ENCODE peak calls at places on chromosome 18, in seven cellular contexts. V is endothelial cell, L is psoas muscle, O is endodermal cell, R is neural progenitor cell, Y is heart left ventricle, U is brain microvascular endothelial cell. B is an unnamed sample.

GRCh38 chr18:33833847-33834246 is 255.8 kb downstream of the ASXL3 start:
- DNase-seq in Y (no peak), U (no peak), O (no peak), V (no peak), L (no peak), R (no peak), B (no peak)

GRCh38 chr18:37452697-37453385 is 112.8 kb downstream of the CELF4 start:
- DNase-seq in U (no peak), R (no peak), L (no peak), Y (no peak), V (no peak), O (no peak), B (no peak)

GRCh38 chr18:48528861-48529260 is 10.0 kb upstream of the CTIF start:
- DNase-seq in Y (no peak), R (no peak), V (no peak), U (no peak), L (no peak), O (no peak), B (no peak)

GRCh38 chr18:62957885-62958472 is 242.6 kb downstream of the PHLPP1 start:
- DNase-seq in U (peak), L (no peak), O (peak), V (peak), Y (peak), R (peak), B (no peak)

GRCh38 chr18:53664575-53664974 is 559.9 kb downstream of the MBD2 start:
- DNase-seq in V (no peak), O (no peak), U (no peak), L (no peak), Y (no peak), R (no peak), B (no peak)

GRCh38 chr18:21741511-21742322 is 1.1 kb downstream of the MIB1 start:
- DNase-seq in R (no peak), Y (peak), U (no peak), V (peak), L (peak), O (peak), B (no peak)

GRCh38 chr18:48027401-48027931 is 97.0 kb upstream of the SMAD2 start:
- DNase-seq in O (no peak), Y (no peak), V (peak), U (no peak), R (no peak), L (peak), B (no peak)

GRCh38 chr18:40917096-40917495 is 1037.9 kb upstream of the PIK3C3 start:
- DNase-seq in L (no peak), O (no peak), V (no peak), R (no peak), Y (no peak), U (no peak), B (no peak)

GRCh38 chr18:69963196-69963595 is 15.5 kb upstream of the CD226 start:
- DNase-seq in O (no peak), R (no peak), U (no peak), V (no peak), Y (no peak), L (no peak), B (no peak)

GRCh38 chr18:27824841-27825720 is 351.8 kb downstream of the CDH2 start:
- DNase-seq in R (peak), U (no peak), Y (no peak), V (no peak), O (no peak), L (no peak), B (no peak)

GRCh38 chr18:63994783-63995399 is 25.0 kb downstream of the SERPINB8 start:
- DNase-seq in O (peak), U (peak), R (peak), V (peak), Y (no peak), L (no peak), B (no peak)

GRCh38 chr18:59021500-59021899 is 118.2 kb upstream of the SEC11C start:
- DNase-seq in R (no peak), Y (no peak), O (no peak), U (no peak), V (no peak), L (peak), B (no peak)
- TF ChIP-seq CTCF in R (no peak), Y (no peak), O (no peak), U (no peak), V (no peak), L (no peak), B (no peak)

DNA sequence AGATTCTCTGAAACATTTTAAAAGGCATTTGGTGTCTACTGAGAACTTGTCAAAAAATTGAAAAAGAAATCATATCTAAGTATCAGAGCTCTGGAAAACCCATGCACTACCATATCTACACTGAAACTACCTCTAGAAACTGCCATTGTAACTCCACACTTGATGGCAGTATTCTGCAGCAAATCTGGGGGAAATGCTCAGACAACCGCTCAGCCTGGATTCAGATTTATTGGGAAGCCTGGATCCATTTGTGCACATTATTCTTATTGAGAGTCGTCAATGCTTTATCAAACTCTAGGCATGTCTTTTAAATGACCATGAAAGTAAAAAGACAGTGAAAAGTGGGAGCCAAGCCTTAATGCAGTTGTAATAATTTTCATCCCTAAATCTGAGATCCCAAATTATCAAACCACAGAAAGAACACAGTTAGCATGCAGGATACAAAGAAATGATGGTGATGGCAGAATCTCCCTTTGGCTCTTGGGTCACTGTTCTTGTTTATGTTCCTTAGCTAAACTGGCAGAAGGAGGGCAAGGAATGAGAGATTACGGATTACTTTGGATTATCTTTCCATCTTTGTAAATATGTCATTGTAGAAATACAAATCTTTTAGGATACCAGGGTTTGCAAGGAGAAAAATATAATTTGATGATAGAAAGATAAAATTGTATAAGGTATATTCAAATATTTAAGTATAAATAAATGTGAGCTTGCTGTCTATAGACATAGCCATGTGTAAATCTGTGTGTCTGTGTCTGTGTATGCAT is 512.1 kb upstream of the SYT4 start:
- DNase-seq in U (peak), O (no peak), L (no peak), Y (no peak), R (peak), V (no peak), B (no peak)
- TF ChIP-seq CTCF in U (peak), O (peak), L (peak), Y (no peak), R (peak), V (no peak), B (no peak)

GRCh38 chr18:22883827-22884226 is 49.3 kb upstream of the RBBP8 start:
- DNase-seq in L (no peak), V (no peak), U (no peak), Y (no peak), O (no peak), R (no peak), B (no peak)

GRCh38 chr18:22879279-22879678 is 53.8 kb upstream of the RBBP8 start:
- DNase-seq in O (no peak), R (no peak), U (no peak), V (no peak), Y (no peak), L (no peak), B (no peak)

GRCh38 chr18:22882084-22882483 is 51.0 kb upstream of the RBBP8 start:
- DNase-seq in O (no peak), U (no peak), V (no peak), L (no peak), R (no peak), Y (no peak), B (no peak)

DNA sequence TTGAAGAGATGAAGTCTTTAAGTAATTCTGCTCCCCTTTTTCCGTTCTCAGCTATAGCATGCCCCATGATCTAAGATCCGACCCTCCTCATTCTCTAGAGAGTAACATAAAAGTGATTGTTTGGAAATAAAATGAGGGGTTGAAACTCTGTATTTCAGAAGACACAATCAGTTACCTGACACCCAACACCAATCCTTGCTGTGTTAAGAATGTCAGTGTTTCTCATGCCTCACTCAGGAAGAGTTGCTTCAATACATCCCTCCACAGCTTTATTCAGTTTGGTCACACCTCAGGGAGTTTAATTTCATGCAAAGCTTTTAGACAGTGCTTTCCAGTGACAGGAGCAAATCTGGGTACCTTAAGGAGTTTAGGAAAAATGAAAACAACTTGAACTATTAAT is 49.9 kb upstream of the RBBP8 start:
- DNase-seq in O (no peak), Y (no peak), R (peak), V (no peak), U (no peak), L (no peak), B (no peak)
- TF ChIP-seq CTCF in O (no peak), Y (no peak), R (no peak), V (no peak), U (no peak), L (no peak), B (no peak)

GRCh38 chr18:45851196-45851925 is 25.9 kb downstream of the SIGLEC15 start:
- DNase-seq in U (no peak), O (no peak), V (no peak), R (no peak), Y (no peak), L (no peak), B (no peak)

GRCh38 chr18:45849529-45849928 is 24.1 kb downstream of the SIGLEC15 start:
- DNase-seq in O (no peak), L (no peak), R (no peak), U (no peak), V (no peak), Y (no peak), B (no peak)

GRCh38 chr18:45852631-45853030 is 27.2 kb downstream of the SIGLEC15 start:
- DNase-seq in Y (no peak), R (no peak), V (no peak), O (no peak), U (no peak), L (no peak), B (no peak)

GRCh38 chr18:45847119-45847518 is 21.6 kb downstream of the SIGLEC15 start:
- DNase-seq in Y (no peak), L (no peak), R (no peak), U (no peak), O (no peak), V (no peak), B (no peak)

GRCh38 chr18:45850021-45850420 is 24.5 kb downstream of the SIGLEC15 start:
- DNase-seq in V (no peak), Y (no peak), U (peak), L (no peak), O (peak), R (peak), B (no peak)
- TF ChIP-seq CTCF in V (no peak), Y (no peak), U (peak), L (no peak), O (peak), R (peak), B (no peak)

DNA sequence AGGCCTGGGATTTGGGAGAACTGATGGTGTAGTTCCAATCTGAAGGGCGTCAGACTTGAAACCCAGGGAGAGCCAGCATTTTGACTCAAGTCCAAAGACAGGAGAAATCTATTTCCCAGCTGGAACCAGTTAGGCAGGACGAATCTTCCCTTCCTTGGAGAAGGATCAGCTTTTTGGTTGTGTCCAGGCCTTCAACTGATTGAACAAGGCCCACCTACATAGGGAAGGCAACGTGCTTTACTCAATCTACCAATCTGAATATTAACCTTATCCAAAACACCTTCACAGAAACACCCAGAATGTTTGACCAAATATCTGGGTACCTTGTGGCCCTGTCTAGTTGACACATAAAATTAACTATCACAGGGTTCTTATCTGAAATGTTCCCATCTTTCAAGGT is 221.9 kb upstream of the DLGAP1 start:
- DNase-seq in L (no peak), O (no peak), V (no peak), R (no peak), Y (no peak), U (no peak), B (no peak)
- TF ChIP-seq CTCF in L (no peak), O (no peak), V (no peak), R (no peak), Y (no peak), U (no peak), B (no peak)

GRCh38 chr18:58174285-58174684 is 130.3 kb downstream of the NEDD4L start:
- DNase-seq in V (no peak), U (no peak), L (no peak), O (peak), R (no peak), Y (no peak), B (no peak)

GRCh38 chr18:58177886-58178470 is 134.0 kb downstream of the NEDD4L start:
- DNase-seq in O (no peak), Y (no peak), V (no peak), U (no peak), R (no peak), L (no peak), B (no peak)

GRCh38 chr18:58176915-58177717 is 133.1 kb downstream of the NEDD4L start:
- DNase-seq in O (no peak), Y (no peak), U (peak), L (no peak), R (peak), V (no peak), B (no peak)

GRCh38 chr18:58172031-58172430 is 128.0 kb downstream of the NEDD4L start:
- DNase-seq in O (peak), U (no peak), R (no peak), L (no peak), Y (no peak), V (no peak), B (no peak)

DNA sequence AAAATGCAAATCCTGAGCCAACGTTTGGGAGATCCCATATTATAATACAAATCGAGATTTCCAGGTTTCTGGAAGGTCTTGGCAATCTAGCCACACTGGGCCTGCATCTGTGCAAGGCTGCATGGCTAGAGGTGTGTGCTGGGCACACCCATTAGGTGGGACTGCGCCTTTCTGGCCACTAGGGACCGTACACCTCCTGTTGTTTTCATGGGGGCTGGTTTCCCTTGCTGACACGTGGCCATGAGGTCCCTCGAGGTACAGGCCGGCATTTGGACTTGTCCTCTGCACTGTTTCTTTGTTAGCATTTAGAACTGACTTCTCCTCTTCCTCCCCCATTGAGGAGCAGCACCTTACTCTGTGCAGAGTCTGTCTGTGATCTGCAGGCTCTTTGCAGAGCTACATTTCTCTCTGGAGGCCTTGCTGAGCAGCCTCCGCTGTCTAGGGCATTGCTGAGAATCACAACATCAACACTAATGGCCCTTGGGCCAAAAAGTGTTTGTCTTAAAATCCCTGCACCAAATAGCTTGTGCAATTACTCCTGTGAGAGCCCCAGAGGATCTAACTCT is 131.2 kb downstream of the NEDD4L start:
- DNase-seq in Y (no peak), V (no peak), R (no peak), L (no peak), O (no peak), U (no peak), B (no peak)
- TF ChIP-seq CTCF in Y (no peak), V (no peak), R (no peak), L (no peak), O (peak), U (no peak), B (no peak)

GRCh38 chr18:35127201-35127600 is 86.0 kb downstream of the MAPRE2 start:
- DNase-seq in L (no peak), O (peak), Y (no peak), V (no peak), R (peak), U (peak), B (no peak)
- TF ChIP-seq CTCF in L (no peak), O (peak), Y (no peak), V (no peak), R (peak), U (peak), B (no peak)

GRCh38 chr18:45841060-45841764 is 15.7 kb downstream of the SIGLEC15 start:
- DNase-seq in O (no peak), Y (no peak), U (no peak), V (no peak), R (no peak), L (no peak), B (no peak)

GRCh38 chr18:45837283-45838070 is 12.0 kb downstream of the SIGLEC15 start:
- DNase-seq in L (peak), Y (peak), O (peak), V (peak), U (no peak), R (peak), B (no peak)

GRCh38 chr18:45841765-45842442 is 16.4 kb downstream of the SIGLEC15 start:
- DNase-seq in R (no peak), L (no peak), Y (no peak), O (no peak), V (no peak), U (no peak), B (no peak)

GRCh38 chr18:45838302-45839070 is 13.0 kb downstream of the SIGLEC15 start:
- DNase-seq in Y (no peak), R (no peak), L (peak), U (no peak), O (no peak), V (no peak), B (no peak)

DNA sequence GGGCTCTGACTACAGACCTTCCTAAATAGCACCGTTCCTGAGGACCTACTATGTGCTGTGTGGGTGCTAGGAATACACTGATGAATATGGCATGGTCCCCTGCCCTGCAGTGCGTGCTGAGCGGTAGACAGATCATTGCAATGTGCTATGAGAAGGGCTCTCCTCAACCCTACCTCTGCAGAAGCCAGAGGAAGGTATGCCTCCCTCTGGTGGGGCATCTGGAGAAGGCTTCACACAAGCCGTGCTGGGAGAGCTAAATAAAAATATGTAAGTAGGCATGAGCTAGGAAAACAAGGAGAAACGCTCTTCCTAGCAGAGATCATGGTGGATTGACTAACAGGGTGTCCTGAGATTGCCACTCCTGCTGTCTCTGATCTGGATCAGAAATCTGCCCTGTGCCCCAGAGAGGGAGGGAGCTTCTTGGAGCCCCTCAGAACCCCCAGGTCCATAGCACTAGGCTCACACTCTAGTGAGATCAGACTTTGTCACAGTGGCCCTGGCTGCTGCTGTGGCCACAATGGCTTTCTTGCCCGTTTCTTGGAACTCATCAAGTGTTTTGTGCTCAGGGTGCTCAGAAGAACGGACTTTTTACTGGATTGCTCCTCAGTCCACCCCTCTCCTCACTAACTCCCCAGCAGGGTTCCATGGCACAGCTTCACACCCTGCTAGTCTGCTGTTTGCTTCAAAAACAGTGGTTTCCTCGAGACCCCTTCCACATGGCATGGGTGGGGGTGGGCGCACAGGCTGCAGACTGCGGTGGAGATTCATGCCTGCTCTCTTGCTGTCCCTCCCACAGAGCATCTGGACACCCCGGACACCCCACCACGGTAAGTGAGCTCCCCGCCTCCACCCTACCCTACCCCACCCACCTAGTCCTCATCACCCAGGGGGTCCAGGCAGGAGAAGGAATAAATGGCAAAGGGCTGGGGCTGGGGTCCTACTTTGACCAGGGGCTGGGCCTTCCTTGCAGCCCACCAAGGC is 14.2 kb downstream of the SIGLEC15 start:
- DNase-seq in U (peak), R (peak), O (peak), Y (no peak), L (no peak), V (peak), B (no peak)
- TF ChIP-seq CTCF in U (peak), R (peak), O (peak), Y (peak), L (peak), V (peak), B (no peak)

GRCh38 chr18:76307293-76307690 is 187.8 kb downstream of the ZNF516 start:
- DNase-seq in V (no peak), O (no peak), U (no peak), R (no peak), L (no peak), Y (no peak), B (no peak)

GRCh38 chr18:76306685-76307292 is 188.3 kb downstream of the ZNF516 start:
- DNase-seq in V (no peak), Y (no peak), R (peak), O (peak), L (no peak), U (no peak), B (no peak)
- TF ChIP-seq CTCF in V (peak), Y (no peak), R (peak), O (peak), L (no peak), U (peak), B (no peak)